ENCODE peak calls at places on chromosomes 5 and 9, in seven cellular contexts. J is lung; G is T-helper 2 cell; V is nucleus accumbens; Y is sciatic nerve; L is stimulated activated CD8-positive, alpha-beta memory T cell treated with anti-CD3 and anti-CD28 coated beads, Interleukin-15, amount 100 ng/mL, for 24 hours; C is neuronal stem cell. B is an unnamed sample.

GRCh38 chr5:96664669-96665068 is 2.5 kb downstream of the CAST start:
- DNase-seq in J (no peak), V (no peak), L (no peak), C (no peak), G (peak; percentile 50), Y (no peak), B (no peak)

GRCh38 chr5:176700239-176700847 is 53.1 kb downstream of the TSPAN17 start:
- DNase-seq in L (no peak), Y (no peak), V (peak; percentile 57), G (no peak), C (peak; percentile 60), J (no peak), B (no peak)

GRCh38 chr9:89379508-89380115 is 61.3 kb downstream of the SECISBP2 start:
- DNase-seq in G (peak; percentile 69), V (no peak), J (no peak), L (no peak), Y (no peak), C (no peak), B (no peak)

GRCh38 chr9:764105-764524 is 77.4 kb upstream of the DMRT1 start:
- DNase-seq in J (peak; percentile 57), C (peak; percentile 42), Y (peak; percentile 70), L (no peak), V (peak; percentile 48), G (peak; percentile 81), B (no peak)

GRCh38 chr9:114551750-114552685 is 35.6 kb upstream of the ATP6V1G1 start:
- DNase-seq in C (no peak), L (no peak), V (no peak), G (no peak), J (peak; percentile 32), Y (peak; percentile 61), B (no peak)

GRCh38 chr5:140134277-140134935 is 8.7 kb downstream of the IGIP start:
- DNase-seq in V (no peak), L (no peak), J (no peak), Y (no peak), C (no peak), G (no peak), B (no peak)

GRCh38 chr5:73796164-73797141 is 170.5 kb downstream of the ARHGEF28 start:
- DNase-seq in V (no peak), L (no peak), C (no peak), J (no peak), Y (peak; percentile 73), G (peak; percentile 49), B (no peak)

GRCh38 chr5:40486437-40487270 is 193.1 kb upstream of the PTGER4 start:
- DNase-seq in L (no peak), V (no peak), J (no peak), C (no peak), Y (no peak), G (peak; percentile 99), B (no peak)

GRCh38 chr5:71932649-71933338 is 174.5 kb upstream of the MAP1B start:
- DNase-seq in L (no peak), Y (peak; percentile 63), J (peak; percentile 40), G (no peak), V (peak; percentile 19), C (peak; percentile 31), B (no peak)

GRCh38 chr5:141547488-141547887 is 58.6 kb downstream of the PCDHGC5 start:
- DNase-seq in G (peak; percentile 39), Y (no peak), V (no peak), L (no peak), C (no peak), J (no peak), B (no peak)

GRCh38 chr5:41527201-41527779 is 16.9 kb upstream of the PLCXD3 start:
- DNase-seq in C (no peak), L (no peak), J (no peak), V (no peak), Y (no peak), G (no peak), B (no peak)

GRCh38 chr5:134099288-134099872 is 15.1 kb upstream of the TCF7 start:
- DNase-seq in J (no peak), Y (no peak), C (no peak), G (no peak), L (no peak), V (no peak), B (no peak)

GRCh38 chr5:150438873-150439546 is 10.5 kb downstream of the RPS14 start:
- DNase-seq in Y (no peak), C (no peak), J (no peak), G (no peak), L (no peak), V (no peak), B (no peak)

GRCh38 chr5:51810592-51810991 is 427.3 kb downstream of the ISL1 start:
- DNase-seq in C (no peak), V (no peak), J (no peak), G (no peak), L (no peak), Y (no peak), B (no peak)

GRCh38 chr5:141655020-141655419 is 3.8 kb upstream of the FCHSD1 start:
- DNase-seq in C (no peak), L (no peak), G (no peak), J (no peak), Y (no peak), V (no peak), B (no peak)

GRCh38 chr5:5623397-5623796 is 200.9 kb downstream of the ICE1 start:
- DNase-seq in Y (no peak), G (no peak), C (no peak), V (no peak), J (no peak), L (no peak), B (no peak)

GRCh38 chr5:172545291-172545761 is 91.0 kb upstream of the SH3PXD2B start:
- DNase-seq in L (no peak), Y (no peak), C (no peak), V (no peak), G (no peak), J (no peak), B (no peak)